ENCODE peak calls at places on chromosomes 4 and X, in six cellular contexts. K, P, O, G, Z and T are unnamed samples.

GRCh38 chrX:129933700-129934099 is 27.7 kb downstream of the UTP14A start:
- DNase-seq in G (no peak), O (no peak), Z (no peak), P (no peak), K (no peak), T (no peak)

GRCh38 chr4:54879576-54879975 is 221.8 kb downstream of the KIT start:
- DNase-seq in P (no peak), K (no peak), Z (no peak), O (no peak), G (no peak), T (no peak)

GRCh38 chrX:47595701-47596655 is 13.7 kb downstream of the TIMP1 start:
- DNase-seq in O (no peak), K (no peak), P (no peak), Z (no peak), G (no peak), T (no peak)

GRCh38 chr4:56630876-56631666 is 50.0 kb downstream of the HOPX start:
- DNase-seq in O (no peak), K (no peak), P (no peak), G (no peak), Z (no peak), T (no peak)

GRCh38 chr4:129322947-129323346 is 227.0 kb downstream of the C4orf33 start:
- DNase-seq in O (no peak), Z (no peak), G (no peak), P (no peak), K (no peak), T (no peak)

GRCh38 chr4:156663663-156664062 is 307.9 kb downstream of the PDGFC start:
- DNase-seq in P (no peak), O (no peak), G (no peak), Z (no peak), K (no peak), T (no peak)

GRCh38 chrX:41293269-41293668 is 40.7 kb upstream of the DDX3X start:
- DNase-seq in P (peak), G (no peak), K (no peak), O (no peak), Z (no peak), T (no peak)

GRCh38 chrX:120452131-120452530 is 17.0 kb downstream of the LAMP2 start:
- DNase-seq in G (no peak), O (no peak), P (peak), Z (no peak), K (peak), T (no peak)

GRCh38 chrX:41481264-41482109 is 34.3 kb downstream of the NYX start:
- DNase-seq in K (peak), G (no peak), Z (no peak), P (peak), O (no peak), T (no peak)

DNA sequence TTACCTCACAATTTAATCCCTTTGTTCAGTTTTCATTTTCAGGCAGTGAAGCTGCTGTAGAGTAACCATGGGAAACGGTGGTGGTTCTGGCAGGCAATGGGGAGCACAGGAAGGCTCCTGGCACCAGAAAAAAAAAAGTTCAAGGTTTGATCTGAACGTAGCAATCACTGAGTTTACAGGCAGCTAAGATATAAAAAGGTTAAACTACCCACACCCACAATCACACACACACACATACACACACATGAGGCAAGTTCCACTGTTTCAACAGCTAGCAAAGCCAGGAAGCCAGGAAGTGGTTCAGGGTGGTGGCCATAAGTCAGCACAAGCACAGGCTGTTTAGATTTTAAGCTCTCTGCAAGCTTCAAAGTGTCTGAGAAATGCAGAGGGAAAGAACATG is at the start of gene SULT1B1:
- DNase-seq in K (no peak), G (no peak), Z (no peak), P (no peak), O (no peak), T (no peak)
- TF ChIP-seq POLR2A in K (no peak), G (no peak), Z (no peak), P (no peak), O (no peak), T (no peak)

GRCh38 chr4:3341760-3342159 is 48.9 kb downstream of the RGS12 start:
- DNase-seq in O (no peak), Z (no peak), K (peak), G (no peak), P (no peak), T (no peak)
- TF ChIP-seq POLR2AphosphoS5 in O (no peak), Z (no peak), K (no peak), G (no peak), P (no peak), T (no peak)

GRCh38 chr4:8176547-8177399 is 18.2 kb upstream of the ABLIM2 start:
- DNase-seq in K (peak), Z (peak), O (peak), G (no peak), P (peak), T (peak)
- TF ChIP-seq TAF1 in K (no peak), Z (no peak), O (no peak), G (no peak), P (no peak), T (no peak)

GRCh38 chrX:37349131-37350033 is at the start of gene PRRG1:
- DNase-seq in G (no peak), Z (no peak), P (peak), K (peak), O (peak), T (no peak)
- TF ChIP-seq POLR2A in G (no peak), Z (no peak), P (peak), K (peak), O (peak), T (no peak)

GRCh38 chrX:64975989-64976672 is at the start of gene ZC4H2:
- DNase-seq in G (peak), Z (peak), P (peak), K (peak), O (peak), T (peak)

GRCh38 chrX:64977051-64977450 is 801 bp upstream of the ZC4H2 start:
- DNase-seq in O (no peak), K (no peak), Z (no peak), G (no peak), P (no peak), T (no peak)

GRCh38 chrX:64976673-64977040 is 407 bp upstream of the ZC4H2 start:
- DNase-seq in P (no peak), O (no peak), Z (no peak), G (no peak), K (no peak), T (no peak)

GRCh38 chrX:64977830-64978229 is 1.6 kb upstream of the ZC4H2 start:
- DNase-seq in P (peak), G (no peak), Z (no peak), O (no peak), K (no peak), T (no peak)

DNA sequence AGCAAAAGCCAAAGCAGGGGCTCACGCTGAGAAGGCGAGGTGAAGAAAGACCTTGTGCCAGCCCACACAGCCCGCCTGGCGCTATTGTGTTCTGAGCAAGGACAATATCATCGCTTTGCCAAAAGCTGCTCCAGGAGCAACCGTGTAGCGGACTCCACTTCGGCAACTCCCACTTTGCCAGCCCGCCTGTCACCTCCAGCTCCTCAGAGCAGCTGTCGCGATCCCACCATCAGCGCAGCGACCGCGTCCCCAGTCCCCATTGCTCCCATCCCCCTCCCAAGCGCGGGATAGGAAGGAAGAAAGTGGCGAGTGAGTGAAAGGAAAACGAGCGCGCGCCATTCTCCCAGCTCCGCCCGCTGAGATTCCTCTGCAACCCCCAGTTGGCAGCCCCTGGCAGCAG is 759 bp downstream of the ZC4H2 start:
- DNase-seq in Z (no peak), G (no peak), K (no peak), O (no peak), P (peak), T (no peak)
- TF ChIP-seq POLR2AphosphoS5 in Z (no peak), G (no peak), K (no peak), O (no peak), P (no peak), T (no peak)

GRCh38 chr4:81142744-81143143 is 72.3 kb downstream of the PRKG2 start:
- DNase-seq in Z (no peak), O (no peak), P (no peak), K (no peak), G (no peak), T (no peak)
- TF ChIP-seq TAF1 in Z (no peak), O (no peak), P (no peak), K (no peak), G (no peak), T (no peak)

DNA sequence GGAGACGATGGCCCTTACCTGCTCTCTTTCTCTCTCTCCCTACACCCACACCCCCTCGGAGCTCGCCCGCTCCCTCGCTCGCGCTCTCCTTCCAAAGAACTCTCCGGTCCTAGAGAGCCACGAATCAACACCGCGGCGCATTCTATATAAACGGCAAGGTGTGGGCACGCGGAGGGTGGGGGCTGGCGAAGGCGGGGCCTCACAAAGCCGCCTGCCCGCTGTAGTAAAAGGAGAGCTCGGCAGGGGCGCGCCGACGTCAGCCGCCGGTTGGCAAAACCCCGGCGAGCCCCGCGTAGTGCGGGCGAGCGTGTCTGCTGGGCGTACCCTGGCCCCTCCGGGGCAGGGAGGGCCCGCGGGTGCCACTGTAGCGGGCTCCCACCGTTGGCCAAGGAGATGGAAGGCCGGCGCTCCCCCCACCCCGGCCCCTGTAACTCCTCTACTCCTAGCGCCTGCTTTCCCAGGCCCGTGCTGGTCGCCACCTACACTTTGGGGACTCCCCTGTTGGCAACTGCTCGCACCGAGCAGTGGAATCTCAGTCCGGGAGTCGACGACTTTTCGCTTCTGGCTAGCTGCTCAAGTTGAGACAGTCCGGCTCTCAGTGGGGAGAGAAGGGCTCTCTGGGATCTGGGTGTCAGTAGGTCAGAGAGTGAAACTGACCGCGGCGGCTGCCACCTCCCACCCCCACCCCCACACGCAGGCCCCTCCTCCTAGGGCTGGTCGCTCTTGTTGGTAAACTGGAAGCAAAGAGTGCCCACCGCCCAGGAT is 325.5 kb upstream of the F9 start:
- DNase-seq in K (peak), P (no peak), G (no peak), O (no peak), Z (peak), T (no peak)
- TF ChIP-seq POLR2A in K (peak), P (no peak), G (no peak), O (no peak), Z (no peak), T (no peak)